ENCODE peak calls at places on chromosomes 1 and 21, in seven cellular contexts. L, U, Q, B, P, S and K are unnamed samples.

GRCh38 chr1:42385283-42385682 is 4.7 kb downstream of the RIMKLA start:
- DNase-seq in L (no peak), U (no peak), Q (no peak), B (peak; percentile 15), P (no peak), S (no peak), K (peak; percentile 2)

GRCh38 chr1:62212411-62212810 is 17.8 kb downstream of the L1TD1 start:
- DNase-seq in L (no peak), U (no peak), Q (no peak), B (no peak), P (no peak), S (no peak), K (no peak)

GRCh38 chr21:42941696-42942085 is 16.3 kb upstream of the ERVH48-1 start:
- DNase-seq in L (peak; percentile 31), U (no peak), Q (no peak), B (no peak), P (no peak), S (no peak), K (no peak)

GRCh38 chr1:230385173-230385480 is 41.0 kb downstream of the PGBD5 start:
- DNase-seq in L (no peak), U (no peak), Q (no peak), B (no peak), P (no peak), S (no peak), K (no peak)

GRCh38 chr1:212915245-212916091 is 34.9 kb upstream of the VASH2 start:
- DNase-seq in L (no peak), U (no peak), Q (peak; percentile 43), B (peak; percentile 87), P (peak; percentile 50), S (peak; percentile 47), K (peak; percentile 31)

GRCh38 chr21:38660333-38661295 is 145.1 kb upstream of the ETS2 start:
- DNase-seq in L (no peak), U (no peak), Q (no peak), B (no peak), P (peak; percentile 20), S (no peak), K (no peak)

GRCh38 chr1:65165269-65166002 is 17.4 kb downstream of the AK4 start:
- DNase-seq in L (no peak), U (no peak), Q (no peak), B (no peak), P (no peak), S (no peak), K (no peak)

GRCh38 chr1:71521655-71522264 is 440.9 kb upstream of the ZRANB2 start:
- DNase-seq in L (peak; percentile 12), U (no peak), Q (peak; percentile 11), B (peak; percentile 43), P (no peak), S (peak; percentile 54), K (peak; percentile 11)

GRCh38 chr1:233006108-233006507 is 55.7 kb downstream of the NTPCR start:
- DNase-seq in L (no peak), U (no peak), Q (no peak), B (no peak), P (no peak), S (no peak), K (no peak)

GRCh38 chr1:153728305-153729066 is 636 bp downstream of the INTS3 start:
- DNase-seq in L (peak; percentile 9), U (peak; percentile 43), Q (no peak), B (peak; percentile 48), P (peak; percentile 37), S (peak; percentile 63), K (no peak)

GRCh38 chr1:109896681-109897080 is 14.0 kb upstream of the CSF1 start:
- DNase-seq in L (no peak), U (no peak), Q (no peak), B (no peak), P (no peak), S (no peak), K (no peak)
- H3K27ac ChIP-seq in L (no peak overlapping the region), U (no peak overlapping the region), Q (no peak overlapping the region), B (no peak overlapping the region), P (peak overlapping the region; percentile 83), S (no peak overlapping the region), K (no peak overlapping the region)

DNA sequence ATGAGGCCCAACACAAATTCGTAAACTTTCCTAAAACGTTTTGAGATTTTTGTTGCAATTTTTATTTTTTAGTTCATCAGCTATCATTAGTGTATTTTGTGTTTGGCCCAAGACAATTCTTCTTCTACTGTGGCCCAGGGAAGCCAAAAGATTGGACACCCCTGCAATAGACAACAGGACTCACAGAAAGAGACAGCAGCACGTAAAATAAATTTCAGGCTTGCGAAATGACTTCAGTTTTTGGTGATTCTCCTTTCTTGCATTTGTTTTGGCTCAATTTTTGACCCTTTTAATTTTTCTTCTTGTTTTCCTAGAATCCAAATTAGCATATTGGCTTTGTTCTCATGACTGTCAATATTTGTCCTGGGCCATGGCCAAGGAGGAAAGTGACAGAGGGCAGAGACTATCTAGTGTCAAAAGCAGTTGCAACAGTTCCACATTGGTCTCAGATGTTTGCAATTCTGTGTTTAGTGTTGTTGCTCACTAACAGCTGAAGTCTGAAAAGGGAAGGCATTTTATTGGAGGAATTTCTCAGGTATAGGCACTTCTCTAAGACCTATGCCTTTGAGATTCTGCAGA is 160.7 kb upstream of the IVNS1ABP start:
- DNase-seq in L (no peak), U (no peak), Q (no peak), B (no peak), P (no peak), S (peak; percentile 61), K (no peak)
- H3K4me3 ChIP-seq in L (no peak overlapping the region), U (no peak overlapping the region), Q (no peak overlapping the region), B (no peak overlapping the region), P (no peak overlapping the region), S (no peak overlapping the region), K (no peak overlapping the region)

DNA sequence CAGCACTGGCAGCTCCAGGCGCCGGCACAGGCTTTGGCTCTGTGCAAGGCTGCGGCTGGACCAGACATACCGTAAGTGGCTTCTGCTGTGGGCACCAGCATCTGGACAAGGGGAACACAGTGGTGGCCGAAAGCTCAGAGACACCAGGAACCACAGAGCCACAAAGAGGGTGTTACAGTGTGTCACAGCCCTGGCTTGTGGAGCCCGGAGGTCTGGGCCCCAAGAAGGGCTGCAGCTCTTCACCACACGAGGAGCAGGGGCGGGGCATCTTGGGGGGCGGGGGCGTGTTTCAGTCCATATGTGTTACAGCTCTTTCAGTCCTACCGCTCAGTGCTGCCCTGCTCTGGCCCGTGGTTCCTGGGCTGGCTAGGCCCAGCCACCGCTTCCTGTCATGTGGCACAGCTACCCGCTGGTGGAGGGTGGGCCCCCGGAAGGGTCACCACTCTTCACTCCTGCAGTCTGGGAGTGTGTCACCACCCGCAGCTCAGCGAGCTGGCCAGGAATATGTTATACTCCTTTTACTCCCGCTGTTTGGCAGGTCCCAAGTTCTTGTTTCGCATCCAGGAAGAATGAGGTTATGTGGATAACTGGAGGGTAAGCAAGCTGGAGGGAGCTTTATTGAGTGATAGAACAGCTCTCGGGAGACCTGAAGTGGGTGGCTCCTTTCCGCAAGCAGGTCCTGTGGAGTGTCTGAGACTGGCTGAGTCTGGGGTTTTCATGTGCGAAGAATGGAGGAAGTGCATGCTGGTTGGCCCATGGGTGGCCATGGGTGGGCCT is 3.3 kb upstream of the LSM10 start:
- DNase-seq in L (no peak), U (peak; percentile 35), Q (no peak), B (peak; percentile 18), P (peak; percentile 73), S (peak; percentile 47), K (peak; percentile 68)
- H3K27ac ChIP-seq in L (no peak overlapping the region), U (no peak overlapping the region), Q (no peak overlapping the region), B (no peak overlapping the region), P (peak overlapping the region; percentile 38), S (no peak overlapping the region), K (peak overlapping the region; percentile 47)

GRCh38 chr1:66535149-66535548 is 1.2 kb downstream of the SGIP1 start:
- DNase-seq in L (no peak), U (no peak), Q (no peak), B (no peak), P (no peak), S (no peak), K (no peak)

GRCh38 chr1:66532214-66532613 is 1.7 kb upstream of the SGIP1 start:
- DNase-seq in L (no peak), U (no peak), Q (no peak), B (no peak), P (no peak), S (no peak), K (no peak)

GRCh38 chr1:66535853-66536252 is 1.9 kb downstream of the SGIP1 start:
- DNase-seq in L (no peak), U (no peak), Q (no peak), B (no peak), P (no peak), S (no peak), K (no peak)

GRCh38 chr1:66532798-66533783 is 862 bp upstream of the SGIP1 start:
- DNase-seq in L (no peak), U (no peak), Q (peak; percentile 91), B (peak; percentile 98), P (peak; percentile 19), S (no peak), K (peak; percentile 87)

DNA sequence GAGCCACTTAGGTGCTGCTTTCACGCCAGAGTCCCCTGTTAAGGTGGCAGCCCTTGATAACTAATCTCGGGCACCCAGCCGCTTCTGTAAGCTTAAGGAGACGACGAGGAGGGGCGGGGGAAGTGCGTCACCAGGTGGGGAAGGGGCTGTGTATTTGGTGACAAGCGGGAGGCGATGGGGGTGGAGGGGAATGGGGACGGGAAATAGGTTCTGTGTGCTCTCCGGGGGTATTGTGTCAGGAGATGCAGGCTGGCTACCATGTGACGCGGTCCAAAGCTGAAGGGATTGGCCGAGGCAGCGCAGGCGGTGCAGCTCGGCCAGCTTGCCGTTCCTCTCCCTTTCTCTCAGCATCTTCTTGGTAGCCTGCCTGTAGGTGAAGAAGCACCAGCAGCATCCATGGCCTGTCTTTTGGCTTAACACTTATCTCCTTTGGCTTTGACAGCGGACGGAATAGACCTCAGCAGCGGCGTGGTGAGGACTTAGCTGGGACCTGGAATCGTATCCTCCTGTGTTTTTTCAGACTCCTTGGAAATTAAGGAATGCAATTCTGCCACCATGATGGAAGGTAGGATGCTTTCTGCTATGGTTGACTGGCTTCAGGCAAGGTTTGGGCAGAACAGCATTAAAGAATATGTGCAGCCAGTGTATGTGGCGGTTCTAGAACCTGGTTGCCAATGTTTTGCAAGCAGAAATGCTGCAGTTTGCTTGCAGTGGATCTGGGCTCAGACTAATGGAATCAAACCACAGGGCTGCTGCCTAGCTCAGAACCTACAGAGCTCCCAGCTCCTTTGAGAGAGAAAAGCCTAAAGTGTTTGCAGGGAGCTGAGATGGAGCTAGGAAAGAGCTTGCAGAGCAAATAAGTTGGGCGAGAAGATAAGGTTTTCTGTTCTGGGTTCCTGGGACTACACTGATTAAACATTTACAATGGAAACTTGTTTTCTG is at the start of gene SGIP1:
- DNase-seq in L (no peak), U (peak; percentile 7), Q (peak; percentile 61), B (peak; percentile 88), P (peak; percentile 59), S (peak; percentile 52), K (peak; percentile 86)
- H3K4me3 ChIP-seq in L (peak within 1 kb of the TSS; percentile 7), U (peak within 1 kb of the TSS; percentile 43), Q (peak within 1 kb of the TSS; percentile 85), B (peak within 1 kb of the TSS; percentile 80), P (peak within 1 kb of the TSS; percentile 70), S (no peak within 1 kb of the TSS), K (peak within 1 kb of the TSS; percentile 69)